ENCODE peak calls at places on chromosome 11, in six cellular contexts. X, L, J, F, H and Q are unnamed samples.

GRCh38 chr11:5992150-5992549 is 5.4 kb upstream of the OR52L1 start:
- DNase-seq in J (no peak), H (no peak), F (no peak), X (no peak), L (no peak), Q (no peak)

GRCh38 chr11:127247261-127247660 is 246.7 kb upstream of the KIRREL3 start:
- DNase-seq in J (no peak), X (peak; percentile 88), H (no peak), L (no peak), F (no peak), Q (peak; percentile 28)

GRCh38 chr11:69877235-69877634 is 58.0 kb upstream of the FGF3 start:
- DNase-seq in H (no peak), J (no peak), X (no peak), F (no peak), L (no peak), Q (no peak)

GRCh38 chr11:118614511-118614910 is 7.1 kb downstream of the PHLDB1 start:
- DNase-seq in F (no peak), J (no peak), L (no peak), H (no peak), X (no peak), Q (no peak)

GRCh38 chr11:15714641-15715399 is 600.1 kb downstream of the INSC start:
- DNase-seq in X (no peak), J (no peak), L (no peak), F (no peak), H (no peak), Q (no peak)

GRCh38 chr11:62556872-62557631 is 10.4 kb upstream of the AHNAK start:
- DNase-seq in J (peak; percentile 33), H (no peak), X (no peak), F (no peak), L (no peak), Q (no peak)

GRCh38 chr11:114307524-114308203 is 11.5 kb downstream of the NNMT start:
- DNase-seq in F (peak; percentile 96), H (peak; percentile 56), J (no peak), X (no peak), L (no peak), Q (no peak)

GRCh38 chr11:87439981-87440760 is 402.4 kb downstream of the TMEM135 start:
- DNase-seq in F (no peak), L (no peak), X (no peak), H (no peak), J (no peak), Q (no peak)

GRCh38 chr11:126319374-126319740 is 15.5 kb downstream of the DCPS start:
- DNase-seq in L (no peak), J (no peak), H (no peak), F (no peak), X (no peak), Q (no peak)

GRCh38 chr11:85889676-85890579 is 34.7 kb downstream of the CCDC83 start:
- DNase-seq in J (no peak), X (no peak), F (peak; percentile 77), H (peak; percentile 91), L (peak; percentile 58), Q (no peak)

GRCh38 chr11:124870430-124870829 is 5.2 kb downstream of the ROBO3 start:
- DNase-seq in H (no peak), F (no peak), L (no peak), J (no peak), X (no peak), Q (no peak)

GRCh38 chr11:120182790-120183491 is 27.9 kb upstream of the OAF start:
- DNase-seq in H (peak; percentile 44), J (no peak), F (no peak), L (peak; percentile 64), X (no peak), Q (no peak)

GRCh38 chr11:73233211-73233610 is 15.1 kb downstream of the P2RY2 start:
- DNase-seq in J (no peak), F (no peak), L (no peak), H (no peak), X (no peak), Q (no peak)

GRCh38 chr11:18772211-18772610 is 19.4 kb downstream of the PTPN5 start:
- DNase-seq in L (no peak), F (peak; percentile 27), X (no peak), H (no peak), J (no peak), Q (no peak)

GRCh38 chr11:93735627-93736026 is 5.7 kb downstream of the TAF1D start:
- DNase-seq in H (no peak), L (no peak), X (no peak), J (no peak), F (no peak), Q (no peak)

GRCh38 chr11:72079776-72080325 is 491 bp downstream of the NUMA1 start:
- DNase-seq in X (no peak), L (no peak), J (no peak), H (peak; percentile 72), F (no peak), Q (peak; percentile 31)

GRCh38 chr11:120208777-120209176 is 2.1 kb upstream of the OAF start:
- DNase-seq in H (no peak), L (no peak), X (peak; percentile 16), F (peak; percentile 77), J (no peak), Q (no peak)

GRCh38 chr11:117950999-117951961 is 22.1 kb upstream of the TMPRSS13 start:
- DNase-seq in H (no peak), L (no peak), X (no peak), F (no peak), J (no peak), Q (peak; percentile 36)

GRCh38 chr11:123561046-123561781 is 93.2 kb downstream of the SCN3B start:
- DNase-seq in L (peak; percentile 67), X (peak; percentile 51), J (no peak), F (peak; percentile 78), H (no peak), Q (peak; percentile 71)

GRCh38 chr11:1763796-1764661 is at the start of gene CTSD:
- DNase-seq in X (peak; percentile 69), H (peak; percentile 92), F (peak; percentile 79), J (peak; percentile 87), L (peak; percentile 99), Q (peak; percentile 82)

GRCh38 chr11:34682822-34683221 is 61.9 kb downstream of the EHF start:
- DNase-seq in L (peak; percentile 12), F (peak; percentile 13), X (no peak), H (peak; percentile 4), J (no peak), Q (no peak)

GRCh38 chr11:130471731-130472433 is 23.4 kb downstream of the ADAMTS15 start:
- DNase-seq in X (no peak), F (no peak), H (no peak), L (no peak), J (no peak), Q (no peak)

GRCh38 chr11:66317766-66318575 is 1.1 kb upstream of the CD248 start:
- DNase-seq in J (peak; percentile 49), L (no peak), F (peak; percentile 96), X (no peak), H (no peak), Q (peak; percentile 42)

GRCh38 chr11:124693142-124693541 is 19.4 kb downstream of the SPA17 start:
- DNase-seq in H (no peak), F (no peak), X (no peak), L (no peak), J (no peak), Q (no peak)

GRCh38 chr11:46306296-46306853 is 28.9 kb downstream of the CREB3L1 start:
- DNase-seq in H (no peak), J (no peak), F (no peak), L (no peak), X (no peak), Q (no peak)

GRCh38 chr11:19393941-19394340 is 153.2 kb upstream of the E2F8 start:
- DNase-seq in X (no peak), J (no peak), H (no peak), L (no peak), F (peak; percentile 74), Q (no peak)

GRCh38 chr11:44805596-44805995 is 78.8 kb downstream of the TSPAN18 start:
- DNase-seq in H (no peak), X (no peak), J (no peak), F (no peak), L (no peak), Q (no peak)